ENCODE peak calls at places on chromosome 4, in nine cellular contexts. P is dorsolateral prefrontal cortex, C is neural crest cell, A is OCI-LY7, H is transverse colon, X is lower lobe of right lung, U is cardiac fibroblast, B is fibroblast of the aortic adventitia, I is ascending aorta. D is an unnamed sample.

GRCh38 chr4:13484749-13485345 is 707 bp upstream of the RAB28 start:
- DNase-seq in P (no peak), C (no peak), A (peak; percentile 49), H (peak; percentile 11), X (no peak), U (peak; percentile 61), B (peak; percentile 43), I (no peak), D (peak; percentile 53)

GRCh38 chr4:929970-930625 is 2.0 kb downstream of the GAK start:
- DNase-seq in P (no peak), C (no peak), A (peak; percentile 42), H (no peak), X (no peak), U (no peak), B (peak; percentile 12), I (no peak), D (no peak)

GRCh38 chr4:147550626-147551250 is 66.5 kb upstream of the TMEM184C start:
- DNase-seq in P (no peak), C (no peak), A (no peak), H (no peak), X (no peak), U (peak; percentile 57), B (peak; percentile 61), I (peak; percentile 69), D (peak; percentile 83)

GRCh38 chr4:169132561-169133305 is 122.7 kb upstream of the CBR4 start:
- DNase-seq in P (no peak), C (no peak), A (no peak), H (no peak), X (no peak), U (no peak), B (no peak), I (no peak), D (peak; percentile 25)

GRCh38 chr4:141158219-141158618 is 24.9 kb upstream of the RNF150 start:
- DNase-seq in P (no peak), C (no peak), A (peak; percentile 38), H (no peak), X (no peak), U (peak; percentile 55), B (peak; percentile 73), I (no peak), D (peak; percentile 50)

GRCh38 chr4:185235480-185236154 is 26.2 kb downstream of the SNX25 start:
- DNase-seq in P (no peak), C (no peak), A (no peak), H (peak; percentile 27), X (no peak), U (peak; percentile 51), B (no peak), I (no peak), D (no peak)

GRCh38 chr4:25938251-25939186 is 24.5 kb downstream of the SMIM20 start:
- DNase-seq in P (no peak), C (no peak), A (no peak), H (no peak), X (no peak), U (peak; percentile 55), B (peak; percentile 72), I (no peak), D (peak; percentile 51)

GRCh38 chr4:108247511-108248088 is 78.9 kb upstream of the LEF1 start:
- DNase-seq in P (no peak), C (no peak), A (no peak), H (no peak), X (no peak), U (no peak), B (no peak), I (no peak), D (no peak)

GRCh38 chr4:102736636-102737549 is 23.9 kb downstream of the MANBA start:
- DNase-seq in P (no peak), C (no peak), A (no peak), H (no peak), X (no peak), U (no peak), B (peak; percentile 9), I (no peak), D (peak; percentile 48)

GRCh38 chr4:117421706-117422105 is 336.3 kb upstream of the TRAM1L1 start:
- DNase-seq in P (no peak), C (no peak), A (no peak), H (no peak), X (no peak), U (no peak), B (no peak), I (no peak), D (no peak)

DNA sequence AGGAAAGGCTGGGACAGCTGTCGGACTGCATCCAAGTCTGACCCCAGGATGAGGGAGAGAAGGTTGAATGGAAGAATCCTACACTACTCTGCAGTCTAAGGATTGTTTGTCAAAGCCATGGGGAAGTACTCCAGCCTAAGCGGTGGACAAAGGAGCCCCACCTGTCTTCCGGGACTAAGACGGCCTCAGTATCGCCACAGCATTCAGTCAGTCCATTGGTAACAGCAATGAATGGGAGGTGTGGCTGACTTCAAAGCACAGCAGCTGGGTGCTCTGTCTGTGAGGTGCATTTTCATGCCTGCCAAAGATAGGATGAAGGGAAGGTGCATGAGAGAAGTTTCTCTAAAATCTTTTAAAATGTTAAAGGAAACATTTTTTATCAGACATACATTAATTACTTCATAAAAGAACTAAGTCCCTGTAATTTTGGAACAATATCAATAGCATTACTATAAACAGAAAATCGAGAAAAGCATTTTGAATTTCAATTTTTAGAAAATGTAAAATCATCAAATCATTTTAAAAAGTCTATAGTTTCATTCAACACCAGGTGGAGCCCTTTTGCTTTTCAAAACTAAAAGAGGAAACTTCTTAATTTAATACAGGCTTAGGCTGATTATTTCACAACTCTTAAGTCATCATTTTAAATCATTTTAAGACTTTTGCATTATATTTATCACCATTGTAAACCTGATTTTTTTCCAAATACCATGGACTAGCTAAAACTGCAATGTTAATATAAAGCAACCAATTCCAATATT is 27.6 kb upstream of the INTU start:
- DNase-seq in P (no peak), C (no peak), A (peak; percentile 30), H (no peak), X (no peak), U (peak; percentile 64), B (peak; percentile 72), I (no peak), D (peak; percentile 55)
- TF ChIP-seq CTCF in P (peak; percentile 74), C (peak; percentile 75), A (peak; percentile 81), H (peak; percentile 45), X (peak; percentile 50), U (peak; percentile 22), B (peak; percentile 27), I (peak; percentile 61), D (peak; percentile 35)

DNA sequence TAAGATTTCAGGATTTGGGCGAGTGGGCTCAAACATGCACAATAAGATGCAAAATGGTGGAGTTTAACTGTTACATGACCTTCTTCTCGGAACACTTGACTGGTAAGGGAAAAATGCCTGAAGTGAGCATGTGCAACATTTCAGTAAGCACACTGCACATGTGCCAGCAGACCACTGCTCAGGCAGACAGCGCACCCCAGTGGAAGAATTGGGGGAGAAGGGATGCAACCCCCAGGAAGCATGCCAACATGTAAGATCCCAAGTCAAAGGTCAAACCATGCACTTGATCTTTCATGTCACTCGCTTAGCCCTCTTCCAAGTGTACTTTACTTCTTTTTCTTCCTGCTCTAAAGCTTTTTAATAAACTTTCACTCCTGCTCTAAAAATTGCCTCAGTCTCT is 256.3 kb downstream of the CENPC start:
- DNase-seq in P (no peak), C (peak; percentile 30), A (peak; percentile 18), H (no peak), X (no peak), U (peak; percentile 5), B (peak; percentile 8), I (no peak), D (peak; percentile 3)
- TF ChIP-seq CTCF in P (no peak), C (peak; percentile 57), A (peak; percentile 71), H (no peak), X (no peak), U (peak; percentile 21), B (peak; percentile 31), I (no peak), D (peak; percentile 38)

GRCh38 chr4:24730256-24731001 is 64.9 kb upstream of the SOD3 start:
- DNase-seq in P (peak; percentile 66), C (no peak), A (no peak), H (peak; percentile 18), X (peak; percentile 60), U (peak; percentile 71), B (peak; percentile 94), I (peak; percentile 94), D (peak; percentile 17)

GRCh38 chr4:24731448-24731847 is 63.9 kb upstream of the SOD3 start:
- DNase-seq in P (no peak), C (no peak), A (no peak), H (no peak), X (no peak), U (no peak), B (no peak), I (no peak), D (no peak)

GRCh38 chr4:24741915-24742314 is 53.5 kb upstream of the SOD3 start:
- DNase-seq in P (no peak), C (no peak), A (no peak), H (peak; percentile 15), X (no peak), U (no peak), B (no peak), I (no peak), D (no peak)

GRCh38 chr4:24734511-24734910 is 60.9 kb upstream of the SOD3 start:
- DNase-seq in P (no peak), C (no peak), A (no peak), H (no peak), X (no peak), U (peak; percentile 57), B (peak; percentile 88), I (no peak), D (no peak)

DNA sequence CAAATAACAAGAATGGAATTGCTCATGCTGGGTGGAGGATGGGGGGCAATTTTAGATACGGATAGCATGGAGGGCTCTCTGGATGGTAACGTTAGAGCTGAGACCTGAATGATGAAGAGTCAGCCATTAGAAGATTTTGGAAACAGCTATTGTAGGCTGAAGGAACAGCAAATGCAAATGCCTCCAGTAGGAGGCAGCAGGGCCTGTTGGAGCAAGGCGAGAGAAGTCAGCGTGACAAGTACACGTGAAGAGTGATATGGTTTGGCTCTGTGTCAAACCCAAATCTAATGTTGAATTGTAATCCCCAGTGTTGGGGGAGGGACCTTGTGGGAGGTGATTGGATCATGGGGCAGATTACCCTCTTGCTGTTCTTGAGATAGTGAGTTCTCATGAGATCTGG is 59.3 kb upstream of the SOD3 start:
- DNase-seq in P (no peak), C (no peak), A (no peak), H (peak; percentile 17), X (peak; percentile 52), U (peak; percentile 36), B (no peak), I (no peak), D (no peak)
- TF ChIP-seq CTCF in P (peak; percentile 19), C (peak; percentile 30), A (no peak), H (peak; percentile 25), X (peak; percentile 38), U (peak; percentile 60), B (peak; percentile 22), I (no peak), D (peak; percentile 43)

GRCh38 chr4:89586864-89587263 is 250.1 kb downstream of the SNCA start:
- DNase-seq in P (no peak), C (no peak), A (no peak), H (no peak), X (no peak), U (peak; percentile 35), B (peak; percentile 28), I (no peak), D (peak; percentile 35)
- TF ChIP-seq CTCF in P (peak; percentile 30), C (peak; percentile 48), A (peak; percentile 59), H (no peak), X (no peak), U (peak; percentile 8), B (no peak), I (no peak), D (peak; percentile 33)

DNA sequence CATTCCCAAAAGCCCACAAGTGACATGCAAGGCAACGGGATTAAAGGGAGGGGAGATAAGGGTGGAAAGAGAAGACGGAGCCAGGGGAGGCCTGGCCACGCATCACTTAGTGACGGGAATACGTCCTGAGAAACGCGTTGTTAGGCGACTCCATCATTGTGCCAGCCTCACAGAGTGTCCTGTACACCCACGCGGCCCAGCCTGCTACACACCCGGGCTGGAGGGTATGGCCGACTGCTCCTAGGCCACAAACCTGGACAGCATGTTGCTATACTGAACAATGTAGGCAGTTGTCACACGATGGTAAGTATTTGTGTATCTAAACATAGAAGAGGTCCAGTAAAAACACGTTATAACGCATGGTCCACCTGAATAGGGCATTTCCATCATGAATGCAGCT is 23.4 kb downstream of the NSG1 start:
- DNase-seq in P (no peak), C (no peak), A (no peak), H (no peak), X (peak; percentile 31), U (no peak), B (no peak), I (no peak), D (no peak)
- TF ChIP-seq CTCF in P (no peak), C (no peak), A (no peak), H (no peak), X (no peak), U (no peak), B (no peak), I (no peak), D (no peak)